ENCODE peak calls at places on chromosomes 11 and 22, in eight cellular contexts. One of them, this sample, is unnamed.
A peak's percentile ranks its signal among the peaks of the same experiment; 100 is the strongest.

GRCh38 chr22:30947821-30948454 is 20.6 kb downstream of the MORC2 start:
- DNase-seq in activated CD8-positive, alpha-beta T cell treated with anti-CD3 and anti-CD28 coated beads for 36 hours: no peak
- DNase-seq in upper lobe of right lung: no peak
- DNase-seq in endodermal cell: no peak
- DNase-seq in thoracic aorta: no peak
- DNase-seq in A549: peak; percentile 46
- DNase-seq in HFF-Myc: no peak
- DNase-seq in ovary: no peak
- DNase-seq in this sample: no peak

GRCh38 chr22:35552186-35552842 is 11.7 kb downstream of the RASD2 start:
- DNase-seq in activated CD8-positive, alpha-beta T cell treated with anti-CD3 and anti-CD28 coated beads for 36 hours: peak; percentile 93
- DNase-seq in endodermal cell: peak; percentile 94
- DNase-seq in thoracic aorta: no peak
- DNase-seq in HFF-Myc: no peak
- DNase-seq in upper lobe of right lung: no peak
- DNase-seq in A549: peak; percentile 30
- DNase-seq in ovary: no peak
- DNase-seq in this sample: peak; percentile 85

GRCh38 chr22:21632237-21632895 is at the start of gene CCDC116:
- DNase-seq in upper lobe of right lung: peak; percentile 76
- DNase-seq in A549: peak; percentile 31
- DNase-seq in endodermal cell: peak; percentile 86
- DNase-seq in HFF-Myc: no peak
- DNase-seq in activated CD8-positive, alpha-beta T cell treated with anti-CD3 and anti-CD28 coated beads for 36 hours: peak; percentile 78
- DNase-seq in ovary: no peak
- DNase-seq in thoracic aorta: no peak
- DNase-seq in this sample: no peak

GRCh38 chr11:89220684-89221339 is 43.1 kb downstream of the TYR start:
- DNase-seq in HFF-Myc: no peak
- DNase-seq in upper lobe of right lung: no peak
- DNase-seq in A549: no peak
- DNase-seq in ovary: no peak
- DNase-seq in thoracic aorta: no peak
- DNase-seq in activated CD8-positive, alpha-beta T cell treated with anti-CD3 and anti-CD28 coated beads for 36 hours: no peak
- DNase-seq in endodermal cell: no peak
- DNase-seq in this sample: no peak

GRCh38 chr11:2583605-2583958 is 116.2 kb downstream of the KCNQ1OT1 start:
- DNase-seq in upper lobe of right lung: no peak
- DNase-seq in A549: no peak
- DNase-seq in ovary: peak; percentile 11
- DNase-seq in endodermal cell: peak; percentile 27
- DNase-seq in thoracic aorta: no peak
- DNase-seq in HFF-Myc: no peak
- DNase-seq in activated CD8-positive, alpha-beta T cell treated with anti-CD3 and anti-CD28 coated beads for 36 hours: no peak
- DNase-seq in this sample: no peak

GRCh38 chr11:57426439-57426753 is 525 bp downstream of the SLC43A3 start:
- DNase-seq in upper lobe of right lung: no peak
- DNase-seq in thoracic aorta: no peak
- DNase-seq in ovary: no peak
- DNase-seq in endodermal cell: peak; percentile 54
- DNase-seq in A549: no peak
- DNase-seq in HFF-Myc: no peak
- DNase-seq in activated CD8-positive, alpha-beta T cell treated with anti-CD3 and anti-CD28 coated beads for 36 hours: peak; percentile 35
- DNase-seq in this sample: no peak

GRCh38 chr22:27247691-27248434 is 553.7 kb downstream of the MN1 start:
- DNase-seq in activated CD8-positive, alpha-beta T cell treated with anti-CD3 and anti-CD28 coated beads for 36 hours: no peak
- DNase-seq in upper lobe of right lung: no peak
- DNase-seq in A549: no peak
- DNase-seq in HFF-Myc: no peak
- DNase-seq in endodermal cell: no peak
- DNase-seq in thoracic aorta: no peak
- DNase-seq in ovary: peak; percentile 81
- DNase-seq in this sample: no peak

GRCh38 chr22:45468872-45469572 is 33.7 kb upstream of the FBLN1 start:
- DNase-seq in A549: no peak
- DNase-seq in HFF-Myc: no peak
- DNase-seq in thoracic aorta: no peak
- DNase-seq in endodermal cell: no peak
- DNase-seq in ovary: no peak
- DNase-seq in activated CD8-positive, alpha-beta T cell treated with anti-CD3 and anti-CD28 coated beads for 36 hours: no peak
- DNase-seq in upper lobe of right lung: no peak
- DNase-seq in this sample: no peak

GRCh38 chr11:10322830-10323792 is 18.2 kb downstream of the ADM start:
- DNase-seq in HFF-Myc: no peak
- DNase-seq in upper lobe of right lung: no peak
- DNase-seq in activated CD8-positive, alpha-beta T cell treated with anti-CD3 and anti-CD28 coated beads for 36 hours: peak; percentile 73
- DNase-seq in ovary: peak; percentile 64
- DNase-seq in endodermal cell: peak; percentile 57
- DNase-seq in thoracic aorta: no peak
- DNase-seq in A549: peak; percentile 87
- DNase-seq in this sample: peak; percentile 51

GRCh38 chr22:44685384-44686056 is 16.5 kb upstream of the PRR5 start:
- DNase-seq in A549: peak; percentile 53
- DNase-seq in upper lobe of right lung: peak; percentile 81
- DNase-seq in thoracic aorta: no peak
- DNase-seq in endodermal cell: peak; percentile 88
- DNase-seq in HFF-Myc: peak; percentile 78
- DNase-seq in ovary: peak; percentile 34
- DNase-seq in activated CD8-positive, alpha-beta T cell treated with anti-CD3 and anti-CD28 coated beads for 36 hours: peak; percentile 92
- DNase-seq in this sample: peak; percentile 71

GRCh38 chr11:106386519-106386918 is 309.1 kb downstream of the AASDHPPT start:
- DNase-seq in endodermal cell: no peak
- DNase-seq in thoracic aorta: no peak
- DNase-seq in ovary: no peak
- DNase-seq in HFF-Myc: no peak
- DNase-seq in upper lobe of right lung: no peak
- DNase-seq in A549: no peak
- DNase-seq in activated CD8-positive, alpha-beta T cell treated with anti-CD3 and anti-CD28 coated beads for 36 hours: no peak
- DNase-seq in this sample: no peak

GRCh38 chr22:28151241-28151640 is 232.2 kb upstream of the PITPNB start:
- DNase-seq in ovary: no peak
- DNase-seq in A549: no peak
- DNase-seq in upper lobe of right lung: no peak
- DNase-seq in HFF-Myc: no peak
- DNase-seq in endodermal cell: no peak
- DNase-seq in thoracic aorta: no peak
- DNase-seq in activated CD8-positive, alpha-beta T cell treated with anti-CD3 and anti-CD28 coated beads for 36 hours: no peak
- DNase-seq in this sample: no peak

GRCh38 chr22:26536762-26537134 is 24.5 kb upstream of the TFIP11 start:
- DNase-seq in ovary: no peak
- DNase-seq in endodermal cell: no peak
- DNase-seq in A549: no peak
- DNase-seq in activated CD8-positive, alpha-beta T cell treated with anti-CD3 and anti-CD28 coated beads for 36 hours: no peak
- DNase-seq in thoracic aorta: no peak
- DNase-seq in upper lobe of right lung: no peak
- DNase-seq in HFF-Myc: no peak
- DNase-seq in this sample: no peak

GRCh38 chr22:39611360-39611759 is 40.8 kb downstream of the CACNA1I start:
- DNase-seq in upper lobe of right lung: no peak
- DNase-seq in endodermal cell: no peak
- DNase-seq in A549: no peak
- DNase-seq in thoracic aorta: no peak
- DNase-seq in ovary: no peak
- DNase-seq in activated CD8-positive, alpha-beta T cell treated with anti-CD3 and anti-CD28 coated beads for 36 hours: no peak
- DNase-seq in HFF-Myc: no peak
- DNase-seq in this sample: no peak

GRCh38 chr11:61153593-61154090 is 7.6 kb downstream of the VPS37C start:
- DNase-seq in activated CD8-positive, alpha-beta T cell treated with anti-CD3 and anti-CD28 coated beads for 36 hours: no peak
- DNase-seq in endodermal cell: no peak
- DNase-seq in thoracic aorta: no peak
- DNase-seq in ovary: no peak
- DNase-seq in HFF-Myc: no peak
- DNase-seq in upper lobe of right lung: no peak
- DNase-seq in A549: no peak
- DNase-seq in this sample: no peak

GRCh38 chr11:47464479-47464878 is 15.5 kb upstream of the RAPSN start:
- DNase-seq in upper lobe of right lung: peak; percentile 30
- DNase-seq in A549: no peak
- DNase-seq in endodermal cell: peak; percentile 59
- DNase-seq in thoracic aorta: no peak
- DNase-seq in HFF-Myc: no peak
- DNase-seq in ovary: no peak
- DNase-seq in activated CD8-positive, alpha-beta T cell treated with anti-CD3 and anti-CD28 coated beads for 36 hours: peak; percentile 12
- DNase-seq in this sample: no peak

GRCh38 chr11:60700689-60701508 is 1.5 kb downstream of the MS4A8 start:
- DNase-seq in ovary: peak; percentile 24
- DNase-seq in activated CD8-positive, alpha-beta T cell treated with anti-CD3 and anti-CD28 coated beads for 36 hours: peak; percentile 12
- DNase-seq in HFF-Myc: no peak
- DNase-seq in thoracic aorta: no peak
- DNase-seq in endodermal cell: peak; percentile 86
- DNase-seq in A549: peak; percentile 29
- DNase-seq in upper lobe of right lung: no peak
- DNase-seq in this sample: peak; percentile 45

GRCh38 chr11:64854534-64855502 is 10.4 kb upstream of the CDC42BPG start:
- DNase-seq in HFF-Myc: peak; percentile 84
- DNase-seq in A549: peak; percentile 97
- DNase-seq in activated CD8-positive, alpha-beta T cell treated with anti-CD3 and anti-CD28 coated beads for 36 hours: peak; percentile 69
- DNase-seq in endodermal cell: peak; percentile 79
- DNase-seq in thoracic aorta: peak; percentile 88
- DNase-seq in ovary: peak; percentile 80
- DNase-seq in upper lobe of right lung: peak; percentile 89
- DNase-seq in this sample: no peak

GRCh38 chr11:44823006-44823405 is 96.2 kb downstream of the TSPAN18 start:
- DNase-seq in HFF-Myc: no peak
- DNase-seq in endodermal cell: peak; percentile 90
- DNase-seq in A549: peak; percentile 28
- DNase-seq in ovary: no peak
- DNase-seq in upper lobe of right lung: peak; percentile 33
- DNase-seq in activated CD8-positive, alpha-beta T cell treated with anti-CD3 and anti-CD28 coated beads for 36 hours: peak; percentile 31
- DNase-seq in thoracic aorta: no peak
- DNase-seq in this sample: no peak
- TF ChIP-seq CTCF in HFF-Myc: peak; percentile 58
- TF ChIP-seq CTCF in endodermal cell: peak; percentile 76
- TF ChIP-seq CTCF in A549: no peak
- TF ChIP-seq CTCF in ovary: no peak
- TF ChIP-seq CTCF in upper lobe of right lung: peak; percentile 20
- TF ChIP-seq CTCF in activated CD8-positive, alpha-beta T cell treated with anti-CD3 and anti-CD28 coated beads for 36 hours: no peak
- TF ChIP-seq CTCF in thoracic aorta: no peak
- TF ChIP-seq CTCF in this sample: peak; percentile 16

DNA sequence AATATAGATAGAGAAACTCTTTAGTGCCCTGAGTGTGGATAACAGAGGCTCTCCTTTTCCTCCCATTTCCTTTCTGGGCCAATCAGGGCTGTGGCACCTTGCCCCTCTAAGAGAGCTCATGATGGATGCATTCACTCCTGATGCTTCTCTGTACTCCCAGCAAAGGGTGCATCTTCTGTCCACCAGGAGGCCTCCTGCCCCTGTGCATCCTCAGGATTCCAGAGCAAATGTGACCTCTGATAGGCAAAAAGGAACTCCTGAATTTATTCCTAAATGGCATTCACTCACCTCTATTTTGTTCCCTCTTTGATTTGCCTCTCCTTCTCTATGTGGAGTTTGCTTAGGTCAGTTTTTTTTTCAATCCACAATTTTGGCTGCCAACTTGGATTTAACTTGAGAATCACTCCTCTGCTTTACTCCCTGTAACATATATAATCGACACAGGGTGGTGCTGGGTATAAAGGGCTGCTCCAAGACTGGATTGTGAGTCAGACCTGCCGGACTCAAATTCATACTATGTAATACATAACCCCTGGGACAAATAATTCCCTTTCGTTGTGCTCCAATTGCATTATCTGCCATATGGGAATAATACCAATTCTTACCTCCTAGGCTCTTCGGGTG is 1.1 kb upstream of the MRGPRX4 start:
- DNase-seq in A549: peak; percentile 45
- DNase-seq in thoracic aorta: no peak
- DNase-seq in ovary: no peak
- DNase-seq in HFF-Myc: peak; percentile 10
- DNase-seq in endodermal cell: peak; percentile 81
- DNase-seq in activated CD8-positive, alpha-beta T cell treated with anti-CD3 and anti-CD28 coated beads for 36 hours: peak; percentile 5
- DNase-seq in upper lobe of right lung: no peak
- DNase-seq in this sample: no peak
- TF ChIP-seq CTCF in A549: peak; percentile 60
- TF ChIP-seq CTCF in thoracic aorta: no peak
- TF ChIP-seq CTCF in ovary: no peak
- TF ChIP-seq CTCF in HFF-Myc: peak; percentile 66
- TF ChIP-seq CTCF in endodermal cell: peak; percentile 91
- TF ChIP-seq CTCF in activated CD8-positive, alpha-beta T cell treated with anti-CD3 and anti-CD28 coated beads for 36 hours: no peak
- TF ChIP-seq CTCF in upper lobe of right lung: peak; percentile 30
- TF ChIP-seq CTCF in this sample: peak; percentile 61

GRCh38 chr22:33104192-33104591 is 46.0 kb upstream of the SYN3 start:
- DNase-seq in activated CD8-positive, alpha-beta T cell treated with anti-CD3 and anti-CD28 coated beads for 36 hours: no peak
- DNase-seq in HFF-Myc: no peak
- DNase-seq in thoracic aorta: no peak
- DNase-seq in endodermal cell: no peak
- DNase-seq in upper lobe of right lung: no peak
- DNase-seq in A549: no peak
- DNase-seq in ovary: no peak
- DNase-seq in this sample: no peak
- TF ChIP-seq CTCF in activated CD8-positive, alpha-beta T cell treated with anti-CD3 and anti-CD28 coated beads for 36 hours: no peak
- TF ChIP-seq CTCF in HFF-Myc: no peak
- TF ChIP-seq CTCF in thoracic aorta: no peak
- TF ChIP-seq CTCF in endodermal cell: no peak
- TF ChIP-seq CTCF in upper lobe of right lung: no peak
- TF ChIP-seq CTCF in A549: no peak
- TF ChIP-seq CTCF in ovary: no peak
- TF ChIP-seq CTCF in this sample: no peak

GRCh38 chr11:134939046-134939445 is 527.0 kb upstream of the B3GAT1 start:
- DNase-seq in upper lobe of right lung: no peak
- DNase-seq in endodermal cell: no peak
- DNase-seq in ovary: no peak
- DNase-seq in thoracic aorta: no peak
- DNase-seq in activated CD8-positive, alpha-beta T cell treated with anti-CD3 and anti-CD28 coated beads for 36 hours: no peak
- DNase-seq in HFF-Myc: no peak
- DNase-seq in A549: no peak
- DNase-seq in this sample: no peak

GRCh38 chr11:134942633-134943032 is 530.6 kb upstream of the B3GAT1 start:
- DNase-seq in activated CD8-positive, alpha-beta T cell treated with anti-CD3 and anti-CD28 coated beads for 36 hours: no peak
- DNase-seq in thoracic aorta: no peak
- DNase-seq in ovary: no peak
- DNase-seq in A549: no peak
- DNase-seq in upper lobe of right lung: no peak
- DNase-seq in HFF-Myc: no peak
- DNase-seq in endodermal cell: no peak
- DNase-seq in this sample: no peak

GRCh38 chr11:134940441-134941125 is 528.5 kb upstream of the B3GAT1 start:
- DNase-seq in HFF-Myc: no peak
- DNase-seq in endodermal cell: peak; percentile 66
- DNase-seq in upper lobe of right lung: no peak
- DNase-seq in ovary: no peak
- DNase-seq in thoracic aorta: no peak
- DNase-seq in activated CD8-positive, alpha-beta T cell treated with anti-CD3 and anti-CD28 coated beads for 36 hours: no peak
- DNase-seq in A549: no peak
- DNase-seq in this sample: no peak

GRCh38 chr11:134938212-134938611 is 526.2 kb upstream of the B3GAT1 start:
- DNase-seq in activated CD8-positive, alpha-beta T cell treated with anti-CD3 and anti-CD28 coated beads for 36 hours: no peak
- DNase-seq in HFF-Myc: no peak
- DNase-seq in endodermal cell: no peak
- DNase-seq in ovary: no peak
- DNase-seq in thoracic aorta: no peak
- DNase-seq in upper lobe of right lung: no peak
- DNase-seq in A549: no peak
- DNase-seq in this sample: no peak

DNA sequence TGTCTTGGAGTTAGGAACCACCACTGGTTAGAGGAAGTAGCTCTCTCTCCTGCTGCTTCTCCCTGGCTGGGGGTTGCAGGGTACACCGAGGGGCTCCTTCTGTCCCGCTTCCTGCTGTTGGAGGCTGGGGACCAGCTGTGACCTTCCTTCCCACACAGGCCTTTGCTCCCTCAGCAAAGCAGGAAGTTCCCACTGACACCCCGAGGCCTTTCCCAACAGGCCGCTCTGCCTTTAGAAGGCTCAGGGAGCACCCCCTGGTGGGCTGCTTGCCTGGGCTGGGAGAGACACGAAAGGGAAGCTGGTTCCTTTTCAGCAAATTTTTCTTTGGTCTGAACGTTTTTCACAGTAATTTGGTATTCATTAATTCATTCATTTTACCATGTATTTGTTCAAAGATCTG is 527.9 kb upstream of the B3GAT1 start:
- DNase-seq in endodermal cell: peak; percentile 72
- DNase-seq in thoracic aorta: no peak
- DNase-seq in activated CD8-positive, alpha-beta T cell treated with anti-CD3 and anti-CD28 coated beads for 36 hours: no peak
- DNase-seq in upper lobe of right lung: no peak
- DNase-seq in A549: no peak
- DNase-seq in HFF-Myc: no peak
- DNase-seq in ovary: no peak
- DNase-seq in this sample: no peak
- TF ChIP-seq CTCF in endodermal cell: peak; percentile 71
- TF ChIP-seq CTCF in thoracic aorta: no peak
- TF ChIP-seq CTCF in activated CD8-positive, alpha-beta T cell treated with anti-CD3 and anti-CD28 coated beads for 36 hours: no peak
- TF ChIP-seq CTCF in upper lobe of right lung: peak; percentile 28
- TF ChIP-seq CTCF in A549: no peak
- TF ChIP-seq CTCF in HFF-Myc: peak; percentile 23
- TF ChIP-seq CTCF in ovary: no peak
- TF ChIP-seq CTCF in this sample: no peak

This sample was measured in GM10248.